ENCODE peak calls at places on chromosomes 12 and 14, in nine cellular contexts. One of them, this sample, is unnamed. For H3K27me3, the result is how much of the 10 kb centered on the place peaks cover.

GRCh38 chr14:36580856-36581831 is 1.3 kb downstream of the NKX2-8 start:
- DNase-seq in stomach: no peak
- DNase-seq in breast epithelium: no peak
- DNase-seq in HCT116: no peak
- DNase-seq in sigmoid colon: no peak
- DNase-seq in K562: no peak
- DNase-seq in transverse colon: no peak
- DNase-seq in GM23338: peak
- DNase-seq in spleen: no peak
- DNase-seq in this sample: peak

GRCh38 chr14:64919618-64920017 is 5.4 kb downstream of the CHURC1 start:
- DNase-seq in stomach: no peak
- DNase-seq in breast epithelium: no peak
- DNase-seq in HCT116: no peak
- DNase-seq in sigmoid colon: no peak
- DNase-seq in K562: no peak
- DNase-seq in transverse colon: no peak
- DNase-seq in GM23338: no peak
- DNase-seq in spleen: no peak
- DNase-seq in this sample: peak

GRCh38 chr14:22555573-22556011 is 33.4 kb downstream of the DAD1 start:
- DNase-seq in stomach: no peak
- DNase-seq in breast epithelium: peak
- DNase-seq in HCT116: no peak
- DNase-seq in sigmoid colon: no peak
- DNase-seq in K562: no peak
- DNase-seq in transverse colon: no peak
- DNase-seq in GM23338: no peak
- DNase-seq in spleen: no peak
- DNase-seq in this sample: no peak

GRCh38 chr14:100778078-100778927 is 47.6 kb upstream of the MEG3 start:
- DNase-seq in stomach: peak
- DNase-seq in breast epithelium: no peak
- DNase-seq in HCT116: no peak
- DNase-seq in sigmoid colon: peak
- DNase-seq in K562: no peak
- DNase-seq in transverse colon: no peak
- DNase-seq in GM23338: no peak
- DNase-seq in spleen: peak
- DNase-seq in this sample: no peak

GRCh38 chr14:69519701-69520100 is 35.2 kb downstream of the PLEKHD1 start:
- DNase-seq in stomach: no peak
- DNase-seq in breast epithelium: no peak
- DNase-seq in HCT116: no peak
- DNase-seq in sigmoid colon: no peak
- DNase-seq in K562: no peak
- DNase-seq in transverse colon: no peak
- DNase-seq in GM23338: peak
- DNase-seq in spleen: no peak
- DNase-seq in this sample: peak

GRCh38 chr12:25557830-25558436 is 4.8 kb upstream of the LMNTD1 start:
- DNase-seq in stomach: no peak
- DNase-seq in breast epithelium: no peak
- DNase-seq in HCT116: peak
- DNase-seq in sigmoid colon: no peak
- DNase-seq in K562: peak
- DNase-seq in transverse colon: no peak
- DNase-seq in GM23338: peak
- DNase-seq in spleen: no peak
- DNase-seq in this sample: no peak

GRCh38 chr14:68285421-68286179 is 466.0 kb downstream of the RAD51B start:
- DNase-seq in stomach: no peak
- DNase-seq in breast epithelium: no peak
- DNase-seq in HCT116: no peak
- DNase-seq in sigmoid colon: no peak
- DNase-seq in K562: no peak
- DNase-seq in transverse colon: peak
- DNase-seq in GM23338: no peak
- DNase-seq in spleen: peak
- DNase-seq in this sample: peak

GRCh38 chr14:47191693-47192092 is 483.7 kb downstream of the MDGA2 start:
- DNase-seq in stomach: no peak
- DNase-seq in breast epithelium: no peak
- DNase-seq in HCT116: no peak
- DNase-seq in sigmoid colon: no peak
- DNase-seq in K562: no peak
- DNase-seq in transverse colon: no peak
- DNase-seq in GM23338: no peak
- DNase-seq in spleen: no peak
- DNase-seq in this sample: no peak

GRCh38 chr14:33737446-33737845 is 213.4 kb downstream of the EGLN3 start:
- DNase-seq in stomach: no peak
- DNase-seq in breast epithelium: no peak
- DNase-seq in HCT116: no peak
- DNase-seq in sigmoid colon: no peak
- DNase-seq in K562: no peak
- DNase-seq in transverse colon: no peak
- DNase-seq in GM23338: no peak
- DNase-seq in spleen: no peak
- DNase-seq in this sample: no peak

GRCh38 chr14:102929349-102930137 is 7.1 kb downstream of the AMN start:
- DNase-seq in stomach: no peak
- DNase-seq in breast epithelium: no peak
- DNase-seq in HCT116: no peak
- DNase-seq in sigmoid colon: no peak
- DNase-seq in K562: no peak
- DNase-seq in transverse colon: peak
- DNase-seq in GM23338: no peak
- DNase-seq in spleen: no peak
- DNase-seq in this sample: no peak

GRCh38 chr14:101075025-101075800 is 171.7 kb upstream of the RTL1 start:
- DNase-seq in stomach: peak
- DNase-seq in breast epithelium: peak
- DNase-seq in HCT116: no peak
- DNase-seq in sigmoid colon: no peak
- DNase-seq in K562: no peak
- DNase-seq in transverse colon: no peak
- DNase-seq in GM23338: no peak
- DNase-seq in spleen: no peak
- DNase-seq in this sample: no peak

DNA sequence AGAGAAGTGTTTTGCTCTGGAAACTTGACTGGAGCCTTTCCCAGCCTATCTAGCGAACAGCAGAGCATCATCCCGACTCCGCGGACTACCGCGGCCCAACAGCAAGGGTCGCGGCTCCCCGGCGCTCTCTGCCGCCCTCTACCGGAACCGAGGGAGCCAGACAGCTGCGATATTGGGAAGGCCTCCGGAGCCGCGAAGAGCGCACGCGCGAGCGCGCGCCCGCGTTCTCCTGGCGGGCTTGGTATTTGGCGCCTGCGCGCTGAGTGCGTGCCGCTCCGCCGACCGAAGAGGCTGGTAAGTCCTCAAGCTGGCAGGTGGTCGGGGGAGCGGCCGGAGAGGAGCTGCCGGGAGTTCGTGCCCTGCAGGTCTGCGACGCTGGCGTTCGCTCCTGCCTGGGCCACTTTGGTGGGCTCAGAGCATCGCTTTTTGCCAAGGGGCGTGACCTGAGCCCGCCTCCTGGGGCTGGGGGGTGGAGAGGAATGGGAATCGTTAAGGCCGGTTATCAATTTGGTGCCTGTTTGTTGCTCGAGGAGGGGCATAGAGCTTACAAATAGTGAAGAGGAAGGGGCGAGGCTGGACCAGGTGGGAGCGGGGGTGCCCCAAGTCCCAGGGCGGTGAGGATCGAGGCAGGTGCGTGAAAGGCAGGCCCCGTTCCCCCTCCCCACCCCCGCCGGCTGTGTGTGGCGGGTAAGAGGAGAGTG is at the start of gene TMEM106C:
- DNase-seq in stomach: peak
- DNase-seq in breast epithelium: peak
- DNase-seq in HCT116: peak
- DNase-seq in sigmoid colon: peak
- DNase-seq in K562: peak
- DNase-seq in transverse colon: peak
- DNase-seq in GM23338: peak
- DNase-seq in spleen: peak
- DNase-seq in this sample: peak
- TF ChIP-seq POLR2AphosphoS5 in stomach: peak
- TF ChIP-seq POLR2AphosphoS5 in breast epithelium: peak
- TF ChIP-seq POLR2AphosphoS5 in HCT116: peak
- TF ChIP-seq POLR2AphosphoS5 in sigmoid colon: peak
- TF ChIP-seq POLR2AphosphoS5 in K562: no peak
- TF ChIP-seq POLR2AphosphoS5 in transverse colon: peak
- TF ChIP-seq POLR2AphosphoS5 in GM23338: peak
- TF ChIP-seq POLR2AphosphoS5 in spleen: peak
- TF ChIP-seq POLR2AphosphoS5 in this sample: no peak

DNA sequence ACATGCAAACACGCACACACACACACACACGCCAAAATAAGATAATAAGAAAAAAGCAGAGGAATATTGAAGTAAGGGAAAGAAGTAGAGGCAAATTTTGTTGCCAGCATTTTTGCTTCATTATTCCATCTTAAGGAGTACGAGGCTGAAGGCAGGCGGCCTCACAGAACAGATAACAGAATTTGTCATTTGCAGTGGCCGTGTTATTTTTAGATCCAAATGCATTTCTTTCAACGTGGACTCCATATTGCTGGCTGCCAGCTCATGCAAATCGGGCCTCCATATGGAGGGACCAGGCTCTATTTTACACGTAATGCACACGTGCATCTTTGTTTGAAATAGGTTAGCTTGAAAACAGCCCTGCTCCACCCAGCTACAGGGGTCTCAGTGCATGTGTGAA is 172.9 kb downstream of the RBM19 start:
- DNase-seq in stomach: no peak
- DNase-seq in breast epithelium: no peak
- DNase-seq in HCT116: no peak
- DNase-seq in sigmoid colon: no peak
- DNase-seq in K562: no peak
- DNase-seq in transverse colon: no peak
- DNase-seq in GM23338: no peak
- DNase-seq in spleen: no peak
- DNase-seq in this sample: no peak
- H3K27me3 ChIP-seq in stomach: under half
- H3K27me3 ChIP-seq in breast epithelium: under half
- H3K27me3 ChIP-seq in HCT116: under half
- H3K27me3 ChIP-seq in sigmoid colon: under half
- H3K27me3 ChIP-seq in K562: under half
- H3K27me3 ChIP-seq in transverse colon: under half
- H3K27me3 ChIP-seq in GM23338: under half
- H3K27me3 ChIP-seq in spleen: under half
- H3K27me3 ChIP-seq in this sample: under half

GRCh38 chr12:14886271-14886670 is 617 bp upstream of the MGP start:
- DNase-seq in stomach: no peak
- DNase-seq in breast epithelium: no peak
- DNase-seq in HCT116: no peak
- DNase-seq in sigmoid colon: no peak
- DNase-seq in K562: no peak
- DNase-seq in transverse colon: no peak
- DNase-seq in GM23338: no peak
- DNase-seq in spleen: no peak
- DNase-seq in this sample: no peak

GRCh38 chr12:14880890-14881453 is 4.7 kb downstream of the MGP start:
- DNase-seq in stomach: no peak
- DNase-seq in breast epithelium: no peak
- DNase-seq in HCT116: no peak
- DNase-seq in sigmoid colon: no peak
- DNase-seq in K562: no peak
- DNase-seq in transverse colon: no peak
- DNase-seq in GM23338: no peak
- DNase-seq in spleen: no peak
- DNase-seq in this sample: no peak

GRCh38 chr12:14883663-14884062 is 2.0 kb downstream of the MGP start:
- DNase-seq in stomach: no peak
- DNase-seq in breast epithelium: no peak
- DNase-seq in HCT116: no peak
- DNase-seq in sigmoid colon: no peak
- DNase-seq in K562: no peak
- DNase-seq in transverse colon: no peak
- DNase-seq in GM23338: no peak
- DNase-seq in spleen: no peak
- DNase-seq in this sample: no peak

GRCh38 chr12:14884458-14884878 is 1.2 kb downstream of the MGP start:
- DNase-seq in stomach: peak
- DNase-seq in breast epithelium: peak
- DNase-seq in HCT116: no peak
- DNase-seq in sigmoid colon: peak
- DNase-seq in K562: no peak
- DNase-seq in transverse colon: peak
- DNase-seq in GM23338: no peak
- DNase-seq in spleen: peak
- DNase-seq in this sample: peak

DNA sequence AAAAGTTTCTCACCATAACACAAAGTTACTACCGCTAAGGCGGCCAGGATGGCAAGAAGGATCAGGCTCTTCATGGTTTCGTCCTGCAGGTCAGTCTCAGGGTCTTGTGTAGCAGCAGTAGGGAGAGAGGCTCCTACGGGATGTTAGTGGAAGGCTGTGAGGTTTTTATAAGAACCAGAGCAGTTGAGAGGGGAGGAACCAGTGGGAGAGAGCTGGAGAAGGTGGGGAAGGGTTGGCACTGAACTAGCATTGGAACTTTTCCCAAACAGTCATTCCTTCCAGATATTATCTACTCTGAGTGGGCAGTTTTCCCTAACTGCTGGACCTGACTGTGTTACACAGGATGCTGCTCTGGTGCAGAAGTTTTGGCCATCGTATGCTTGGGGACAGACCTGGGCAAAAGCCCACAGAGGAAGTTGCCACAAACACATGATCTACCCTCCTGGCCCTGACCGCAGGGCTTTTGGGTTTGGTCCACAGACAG is at the start of gene MGP:
- DNase-seq in stomach: no peak
- DNase-seq in breast epithelium: peak
- DNase-seq in HCT116: no peak
- DNase-seq in sigmoid colon: peak
- DNase-seq in K562: no peak
- DNase-seq in transverse colon: peak
- DNase-seq in GM23338: no peak
- DNase-seq in spleen: no peak
- DNase-seq in this sample: no peak
- TF ChIP-seq POLR2AphosphoS5 in stomach: no peak
- TF ChIP-seq POLR2AphosphoS5 in breast epithelium: peak
- TF ChIP-seq POLR2AphosphoS5 in HCT116: no peak
- TF ChIP-seq POLR2AphosphoS5 in sigmoid colon: peak
- TF ChIP-seq POLR2AphosphoS5 in K562: no peak
- TF ChIP-seq POLR2AphosphoS5 in transverse colon: peak
- TF ChIP-seq POLR2AphosphoS5 in GM23338: no peak
- TF ChIP-seq POLR2AphosphoS5 in spleen: peak
- TF ChIP-seq POLR2AphosphoS5 in this sample: peak

DNA sequence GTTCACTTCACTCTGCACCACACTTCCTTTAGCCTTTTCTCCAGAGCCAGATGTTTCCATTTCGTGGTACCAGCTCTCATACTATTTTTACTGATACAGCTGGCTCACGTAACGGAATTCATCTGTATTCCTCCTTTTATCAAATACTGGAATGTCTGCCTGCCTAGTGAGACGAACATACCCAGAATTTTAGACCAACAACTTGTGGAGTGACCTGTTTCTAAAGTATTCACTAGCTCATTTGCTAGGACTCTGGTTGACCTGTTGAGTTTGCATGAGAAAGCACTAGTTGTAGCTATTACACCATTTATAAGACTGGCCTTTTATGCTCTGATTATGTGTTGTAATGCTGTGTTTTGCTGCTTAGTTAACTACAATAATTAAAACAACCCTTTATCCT is 22.6 kb downstream of the KCNA5 start:
- DNase-seq in stomach: no peak
- DNase-seq in breast epithelium: no peak
- DNase-seq in HCT116: no peak
- DNase-seq in sigmoid colon: no peak
- DNase-seq in K562: no peak
- DNase-seq in transverse colon: no peak
- DNase-seq in GM23338: no peak
- DNase-seq in spleen: no peak
- DNase-seq in this sample: no peak
- H3K27me3 ChIP-seq in stomach: under half
- H3K27me3 ChIP-seq in breast epithelium: under half
- H3K27me3 ChIP-seq in HCT116: half or more
- H3K27me3 ChIP-seq in sigmoid colon: under half
- H3K27me3 ChIP-seq in K562: under half
- H3K27me3 ChIP-seq in transverse colon: under half
- H3K27me3 ChIP-seq in GM23338: under half
- H3K27me3 ChIP-seq in spleen: under half
- H3K27me3 ChIP-seq in this sample: under half

This sample was measured in upper lobe of left lung.